ENCODE peak calls at places on chromosomes 1 and 21, in four cellular contexts. W is stimulated activated CD4-positive, alpha-beta T cell treated with anti-CD3 and anti-CD28 coated beads, Interleukin-1b, Interleukin-23, amount 100 ng/mL, for 24 hours; J is ELF-1; T is GM12892. G is an unnamed sample.

GRCh38 chr1:110223581-110223980 is 13.5 kb downstream of the KCNC4 start:
- DNase-seq in W (no peak), J (no peak), T (no peak), G (no peak)

GRCh38 chr1:44881011-44881632 is 38.1 kb upstream of the PTCH2 start:
- DNase-seq in W (no peak), J (no peak), T (no peak), G (no peak)

GRCh38 chr1:228955691-228956090 is 220.4 kb downstream of the RHOU start:
- DNase-seq in W (no peak), J (no peak), T (no peak), G (no peak)

GRCh38 chr1:23999156-23999671 is 19.1 kb upstream of the SRSF10 start:
- DNase-seq in W (no peak), J (no peak), T (no peak), G (no peak)

GRCh38 chr1:59520194-59520593 is 223.3 kb downstream of the FGGY start:
- DNase-seq in W (no peak), J (no peak), T (no peak), G (no peak)

GRCh38 chr1:79441243-79441642 is 434.7 kb upstream of the ADGRL4 start:
- DNase-seq in W (no peak), J (no peak), T (no peak), G (no peak)

GRCh38 chr21:15212214-15212613 is 147.4 kb upstream of the NRIP1 start:
- DNase-seq in W (no peak), J (no peak), T (no peak), G (no peak)

GRCh38 chr1:223231011-223231572 is 88.0 kb upstream of the TLR5 start:
- DNase-seq in W (no peak), J (no peak), T (no peak), G (no peak)

GRCh38 chr1:239212841-239213240 is 173.5 kb upstream of the CHRM3 start:
- DNase-seq in W (no peak), J (no peak), T (no peak), G (no peak)

GRCh38 chr21:42463861-42464515 is 32.0 kb downstream of the RSPH1 start:
- DNase-seq in W (peak), J (peak), T (no peak), G (no peak)

GRCh38 chr1:83508485-83509151 is 490.3 kb downstream of the TTLL7 start:
- DNase-seq in W (no peak), J (peak), T (peak), G (no peak)

GRCh38 chr21:43716376-43717165 is 2.4 kb upstream of the PDXK start:
- DNase-seq in W (no peak), J (no peak), T (no peak), G (no peak)

GRCh38 chr1:243495442-243496172 is 239.8 kb downstream of the SDCCAG8 start:
- DNase-seq in W (no peak), J (no peak), T (no peak), G (no peak)

GRCh38 chr1:198416276-198416675 is 124.2 kb downstream of the ATP6V1G3 start:
- DNase-seq in W (no peak), J (no peak), T (no peak), G (no peak)

GRCh38 chr1:68230901-68231626 is 1.3 kb downstream of the WLS start:
- DNase-seq in W (no peak), J (no peak), T (no peak), G (no peak)

GRCh38 chr1:206933333-206933945 is 11.7 kb upstream of the FCMR start:
- DNase-seq in W (peak), J (peak), T (peak), G (peak)

GRCh38 chr1:14108356-14109275 is 408.6 kb downstream of the PRDM2 start:
- DNase-seq in W (no peak), J (no peak), T (no peak), G (no peak)

GRCh38 chr1:180540697-180541594 is 17.8 kb upstream of the OVAAL start:
- DNase-seq in W (no peak), J (no peak), T (no peak), G (no peak)

GRCh38 chr1:67973061-67973460 is 77.4 kb downstream of the DIRAS3 start:
- DNase-seq in W (no peak), J (no peak), T (no peak), G (no peak)

GRCh38 chr21:36698160-36699025 is 522 bp upstream of the SIM2 start:
- DNase-seq in W (no peak), J (peak), T (peak), G (peak)

GRCh38 chr1:32727876-32728275 is 25.3 kb upstream of the SYNC start:
- DNase-seq in W (no peak), J (no peak), T (no peak), G (no peak)

GRCh38 chr1:86394416-86394815 is 1.7 kb downstream of the ODF2L start:
- DNase-seq in W (no peak), J (no peak), T (no peak), G (no peak)

GRCh38 chr21:17795084-17796036 is 23.8 kb downstream of the C21orf91 start:
- DNase-seq in W (no peak), J (no peak), T (no peak), G (no peak)

GRCh38 chr21:34031835-34032370 is 41.5 kb upstream of the MRPS6 start:
- DNase-seq in W (no peak), J (no peak), T (no peak), G (no peak)

GRCh38 chr21:42997053-42997452 is 22.7 kb downstream of the PKNOX1 start:
- DNase-seq in W (no peak), J (no peak), T (no peak), G (no peak)

GRCh38 chr1:6822530-6823359 is 37.5 kb downstream of the CAMTA1 start:
- DNase-seq in W (no peak), J (no peak), T (no peak), G (peak)

GRCh38 chr1:8463144-8463927 is 145.4 kb downstream of the SLC45A1 start:
- DNase-seq in W (no peak), J (peak), T (no peak), G (no peak)

GRCh38 chr1:11943619-11944018 is 9.1 kb downstream of the PLOD1 start:
- DNase-seq in W (no peak), J (no peak), T (no peak), G (no peak)

GRCh38 chr1:206923009-206923960 is 1.5 kb upstream of the FCMR start:
- DNase-seq in W (no peak), J (no peak), T (peak), G (no peak)

GRCh38 chr1:85216697-85217096 is 15.9 kb upstream of the SYDE2 start:
- DNase-seq in W (no peak), J (no peak), T (no peak), G (no peak)